ENCODE peak calls at places on chromosomes 1 and 21, in six cellular contexts. A is suprapubic skin, B is K562, J is A549, E is adrenal gland, X is body of pancreas. G is an unnamed sample. For H3K9me3, the result is how much of the 10 kb centered on the place peaks cover.

GRCh38 chr21:16535100-16535418 is 805.3 kb downstream of the USP25 start:
- DNase-seq in A (peak), B (no peak), J (no peak), E (peak), X (peak), G (peak)

GRCh38 chr1:7267493-7267892 is 482.2 kb downstream of the CAMTA1 start:
- DNase-seq in A (no peak), B (no peak), J (no peak), E (no peak), X (no peak), G (no peak)

GRCh38 chr1:244104309-244105060 is 53.4 kb downstream of the ZBTB18 start:
- DNase-seq in A (no peak), B (no peak), J (peak), E (no peak), X (no peak), G (no peak)

GRCh38 chr1:205387845-205388244 is 31.1 kb upstream of the KLHDC8A start:
- DNase-seq in A (no peak), B (no peak), J (no peak), E (no peak), X (no peak), G (no peak)

GRCh38 chr1:74571875-74572274 is 59.5 kb upstream of the LRRC53 start:
- DNase-seq in A (no peak), B (no peak), J (no peak), E (no peak), X (no peak), G (no peak)

GRCh38 chr1:2966940-2967725 is 54.1 kb upstream of the ACTRT2 start:
- DNase-seq in A (no peak), B (no peak), J (no peak), E (no peak), X (peak), G (no peak)

GRCh38 chr1:18651727-18652126 is 21.1 kb downstream of the PAX7 start:
- DNase-seq in A (no peak), B (no peak), J (no peak), E (no peak), X (no peak), G (no peak)

GRCh38 chr1:200784576-200784975 is 45.9 kb downstream of the CAMSAP2 start:
- DNase-seq in A (no peak), B (no peak), J (no peak), E (no peak), X (no peak), G (no peak)

GRCh38 chr1:99969729-99970591 is at the start of gene SLC35A3:
- DNase-seq in A (peak), B (peak), J (peak), E (peak), X (peak), G (peak)

GRCh38 chr1:8116892-8117262 is 90.8 kb upstream of the ERRFI1 start:
- DNase-seq in A (peak), B (no peak), J (no peak), E (no peak), X (peak), G (no peak)

GRCh38 chr1:228986093-228986904 is 251.0 kb downstream of the RHOU start:
- DNase-seq in A (no peak), B (no peak), J (no peak), E (peak), X (peak), G (peak)

GRCh38 chr1:39087109-39087834 is 61.1 kb downstream of the NDUFS5 start:
- DNase-seq in A (no peak), B (no peak), J (no peak), E (no peak), X (no peak), G (no peak)

GRCh38 chr21:45641480-45642035 is 2.0 kb upstream of the PCBP3 start:
- DNase-seq in A (no peak), B (no peak), J (no peak), E (no peak), X (no peak), G (no peak)

GRCh38 chr1:211625040-211625439 is 46.1 kb upstream of the SLC30A1 start:
- DNase-seq in A (no peak), B (peak), J (no peak), E (no peak), X (no peak), G (no peak)

GRCh38 chr1:71039666-71040262 is 7.9 kb downstream of the PTGER3 start:
- DNase-seq in A (no peak), B (no peak), J (no peak), E (no peak), X (no peak), G (no peak)

GRCh38 chr1:192158181-192158580 is at the start of gene RGS18:
- DNase-seq in A (no peak), B (no peak), J (no peak), E (no peak), X (no peak), G (no peak)

GRCh38 chr1:224736619-224737352 is 120.7 kb downstream of the CNIH3 start:
- DNase-seq in A (no peak), B (peak), J (no peak), E (no peak), X (no peak), G (no peak)

GRCh38 chr1:67832737-67833594 is at the start of gene GNG12:
- DNase-seq in A (peak), B (peak), J (peak), E (peak), X (peak), G (peak)

GRCh38 chr1:87754036-87754603 is 425.4 kb downstream of the LMO4 start:
- DNase-seq in A (no peak), B (peak), J (no peak), E (no peak), X (no peak), G (no peak)

GRCh38 chr1:152520561-152521090 is 6.3 kb downstream of the CRCT1 start:
- DNase-seq in A (no peak), B (no peak), J (no peak), E (no peak), X (no peak), G (no peak)

GRCh38 chr1:152519876-152520275 is 5.6 kb downstream of the CRCT1 start:
- DNase-seq in A (no peak), B (no peak), J (no peak), E (no peak), X (no peak), G (no peak)

GRCh38 chr1:152525080-152525641 is 10.9 kb downstream of the CRCT1 start:
- DNase-seq in A (no peak), B (no peak), J (no peak), E (no peak), X (no peak), G (no peak)
- H3K9me3 ChIP-seq in A (under half), B (under half), J (under half), E (under half), X (under half), G (under half)

GRCh38 chr1:233613252-233614172 is at the start of gene KCNK1:
- DNase-seq in A (no peak), B (peak), J (peak), E (peak), X (peak), G (peak)

GRCh38 chr1:233615571-233615970 is 1.7 kb downstream of the KCNK1 start:
- DNase-seq in A (no peak), B (no peak), J (no peak), E (no peak), X (no peak), G (no peak)

GRCh38 chr1:233617025-233617424 is 3.1 kb downstream of the KCNK1 start:
- DNase-seq in A (no peak), B (no peak), J (no peak), E (no peak), X (no peak), G (no peak)

GRCh38 chr1:233614743-233615521 is 1.0 kb downstream of the KCNK1 start:
- DNase-seq in A (no peak), B (no peak), J (no peak), E (no peak), X (peak), G (peak)

GRCh38 chr1:233614173-233614742 is 352 bp downstream of the KCNK1 start:
- DNase-seq in A (no peak), B (no peak), J (peak), E (peak), X (peak), G (peak)
- TF ChIP-seq POLR2A in A (no peak), B (no peak), J (no peak), E (no peak), X (no peak), G (no peak)

DNA sequence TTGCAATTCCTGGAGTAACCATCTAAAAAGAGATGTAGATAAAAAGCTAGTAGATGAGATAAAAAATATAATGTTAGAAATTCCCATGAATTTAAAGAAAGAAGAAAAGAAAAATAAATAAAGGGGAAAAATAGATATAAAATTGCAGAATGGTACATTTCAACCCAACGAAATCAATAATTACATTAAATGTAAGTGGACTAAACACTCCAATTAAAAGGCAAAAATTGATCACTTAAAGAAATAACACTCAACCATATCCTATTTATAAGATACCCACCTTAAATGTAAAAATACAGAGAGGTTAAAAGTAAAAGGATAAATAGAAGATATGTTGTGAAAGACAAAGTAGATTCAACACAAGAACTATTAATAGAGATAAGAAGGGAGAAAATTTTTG is 150.5 kb upstream of the GRIK3 start:
- DNase-seq in A (no peak), B (no peak), J (no peak), E (no peak), X (no peak), G (no peak)
- H3K9me3 ChIP-seq in A (under half), B (under half), J (under half), E (under half), X (under half), G (under half)

DNA sequence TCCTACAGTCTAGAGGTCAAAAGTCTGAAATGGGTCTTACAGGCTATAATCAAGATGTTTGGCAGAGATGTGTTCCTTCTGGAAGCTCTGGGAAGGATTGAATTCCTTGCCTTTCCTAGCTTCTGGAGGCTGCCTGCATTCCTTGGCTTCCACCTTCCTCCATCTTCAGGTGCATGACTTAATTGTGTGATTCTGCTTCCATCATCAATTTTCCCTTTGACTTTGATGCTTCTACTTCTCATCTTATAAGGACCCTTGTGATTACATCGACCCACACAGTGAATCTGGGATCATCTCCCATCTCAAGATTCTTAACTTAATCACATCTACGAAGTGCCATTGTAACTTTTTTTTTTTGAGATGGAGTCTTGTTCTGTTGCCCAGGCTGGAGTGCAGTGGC is 111.4 kb downstream of the UCK2 start:
- DNase-seq in A (no peak), B (no peak), J (no peak), E (no peak), X (no peak), G (no peak)
- TF ChIP-seq POLR2A in A (no peak), B (no peak), J (no peak), E (no peak), X (no peak), G (no peak)

DNA sequence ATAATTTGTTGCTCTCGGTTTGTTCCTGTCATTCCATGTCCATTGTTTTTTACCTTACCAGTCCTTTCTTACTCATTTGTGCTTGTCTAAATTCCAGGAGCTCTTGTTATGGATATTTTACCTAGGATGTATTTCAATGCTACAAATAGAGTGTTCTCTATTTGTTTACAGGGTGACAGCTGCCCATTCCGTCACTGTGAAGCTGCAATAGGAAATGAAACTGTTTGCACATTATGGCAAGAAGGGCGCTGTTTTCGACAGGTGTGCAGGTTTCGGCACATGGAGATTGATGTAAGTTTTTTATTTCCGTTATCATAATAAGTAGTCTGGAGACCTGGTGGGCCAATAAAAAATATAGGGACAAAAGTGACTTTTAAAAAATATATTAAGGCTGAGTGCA is 23.0 kb downstream of the ZBED6 start:
- DNase-seq in A (no peak), B (no peak), J (no peak), E (no peak), X (no peak), G (no peak)
- H3K9me3 ChIP-seq in A (under half), B (under half), J (under half), E (under half), X (under half), G (under half)

DNA sequence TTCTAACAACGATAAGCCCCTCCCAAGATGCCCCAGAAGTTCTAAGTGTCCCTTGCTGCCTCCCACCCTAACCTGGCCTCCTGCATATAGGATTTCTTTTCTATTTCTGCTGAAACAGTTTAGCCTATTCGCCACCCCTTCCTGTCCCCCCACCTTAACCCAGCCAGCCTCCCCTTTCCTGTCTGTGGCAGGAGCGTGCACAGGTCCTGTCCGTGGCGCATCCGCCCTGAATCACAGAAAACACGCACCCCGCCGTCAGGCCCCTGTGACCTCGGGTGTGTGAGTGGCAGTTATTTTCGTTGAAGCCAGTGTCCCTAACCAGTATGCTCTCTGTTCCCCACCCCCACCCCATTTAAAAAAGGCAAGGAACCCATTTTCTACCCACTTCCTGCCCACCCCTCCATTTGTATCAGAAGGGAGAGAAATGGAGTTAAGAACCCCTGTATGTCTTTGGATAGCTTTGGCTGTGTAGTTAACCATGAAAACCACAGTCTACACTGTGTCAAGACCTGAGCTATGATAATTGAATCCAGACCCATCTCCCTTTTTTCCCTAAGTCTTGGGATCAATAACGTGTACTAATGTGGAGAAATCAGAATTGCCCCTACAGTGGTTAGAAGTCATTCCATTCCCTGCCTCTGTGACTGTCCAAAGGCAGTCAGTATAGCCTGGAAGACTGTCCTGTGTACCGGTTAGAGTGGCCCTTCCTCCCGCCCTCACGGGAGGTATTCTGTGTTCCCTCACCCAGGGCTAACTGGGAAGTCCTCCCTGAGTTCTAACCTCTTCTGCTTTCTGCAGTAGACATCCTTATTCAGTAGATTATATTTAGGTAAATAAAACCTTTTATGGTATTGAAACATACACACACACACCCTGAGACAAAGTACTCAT is 1.8 kb downstream of the PLEKHO1 start:
- DNase-seq in A (no peak), B (peak), J (no peak), E (peak), X (no peak), G (no peak)
- TF ChIP-seq POLR2A in A (no peak), B (no peak), J (no peak), E (no peak), X (no peak), G (no peak)

DNA sequence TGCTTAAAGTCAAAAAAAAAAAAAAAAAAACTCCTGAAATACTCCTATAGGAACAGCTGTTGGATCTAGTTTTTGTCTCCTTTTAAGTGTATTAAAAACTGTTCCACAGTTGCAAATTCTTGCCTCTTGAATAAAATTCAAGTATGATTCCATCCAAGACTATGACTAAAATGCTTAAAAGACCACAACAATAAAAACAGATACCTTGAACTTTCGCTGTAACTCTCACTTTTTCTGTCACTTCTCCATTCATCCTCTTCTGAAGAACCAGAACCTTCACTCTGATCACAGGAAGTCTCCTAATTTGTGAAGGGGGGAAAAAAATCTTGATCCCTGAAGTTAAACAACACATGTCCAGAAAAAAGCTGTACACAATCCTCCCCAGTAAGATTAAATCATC is 55.0 kb upstream of the PSMG1 start:
- DNase-seq in A (no peak), B (no peak), J (no peak), E (no peak), X (no peak), G (no peak)
- H3K9me3 ChIP-seq in A (under half), B (under half), J (under half), E (under half), X (under half), G (under half)

GRCh38 chr1:51314974-51315373 is 15.4 kb downstream of the TTC39A start:
- DNase-seq in A (no peak), B (no peak), J (no peak), E (no peak), X (peak), G (peak)

GRCh38 chr1:51316113-51316763 is 14.1 kb downstream of the TTC39A start:
- DNase-seq in A (no peak), B (no peak), J (no peak), E (peak), X (peak), G (no peak)

GRCh38 chr1:51313268-51313852 is 17.0 kb downstream of the TTC39A start:
- DNase-seq in A (no peak), B (peak), J (peak), E (no peak), X (no peak), G (no peak)

GRCh38 chr1:51312718-51313117 is 17.6 kb downstream of the TTC39A start:
- DNase-seq in A (no peak), B (no peak), J (no peak), E (no peak), X (no peak), G (no peak)

GRCh38 chr1:51313961-51314777 is 16.2 kb downstream of the TTC39A start:
- DNase-seq in A (no peak), B (no peak), J (peak), E (peak), X (peak), G (peak)
- TF ChIP-seq POLR2A in A (no peak), B (no peak), J (no peak), E (no peak), X (no peak), G (no peak)

GRCh38 chr1:199033709-199034108 is 394.9 kb downstream of the PTPRC start:
- DNase-seq in A (no peak), B (no peak), J (no peak), E (no peak), X (no peak), G (no peak)
- H3K9me3 ChIP-seq in A (under half), B (under half), J (under half), E (under half), X (under half), G (under half)

GRCh38 chr1:23007106-23007505 is 8.5 kb downstream of the TEX46 start:
- DNase-seq in A (no peak), B (no peak), J (no peak), E (no peak), X (no peak), G (no peak)
- TF ChIP-seq POLR2A in A (no peak), B (no peak), J (no peak), E (no peak), X (no peak), G (no peak)